ENCODE peak calls at places on chromosomes 2 and 18, in four cellular contexts. Y is HepG2, N is K562, J is HCT116. K is an unnamed sample.
A peak's percentile ranks its signal among the peaks of the same experiment; 100 is the strongest.

GRCh38 chr2:219969508-219969907 is 342.1 kb downstream of the SLC4A3 start:
- DNase-seq in Y (no peak), J (no peak), N (no peak), K (no peak)

GRCh38 chr18:79399275-79400081 is 3.7 kb downstream of the NFATC1 start:
- DNase-seq in Y (no peak), J (no peak), N (peak; percentile 25), K (no peak)

GRCh38 chr2:233032551-233033320 is at the start of gene NEU2:
- DNase-seq in J (no peak), Y (no peak), N (no peak), K (no peak)

GRCh38 chr2:62996534-62997186 is 54.0 kb upstream of the OTX1 start:
- DNase-seq in N (peak; percentile 28), J (no peak), Y (no peak), K (no peak)

GRCh38 chr2:241870611-241871537 is 1.3 kb downstream of the RTP5 start:
- DNase-seq in J (no peak), Y (no peak), N (no peak), K (no peak)

GRCh38 chr2:21270658-21271057 is 146.9 kb downstream of the TDRD15 start:
- DNase-seq in N (no peak), Y (no peak), J (no peak), K (no peak)

GRCh38 chr2:169705927-169706326 is 11.7 kb downstream of the PHOSPHO2 start:
- DNase-seq in J (no peak), Y (no peak), N (no peak), K (no peak)

GRCh38 chr2:165390875-165391274 is 78.6 kb upstream of the CSRNP3 start:
- DNase-seq in N (no peak), J (no peak), Y (no peak), K (no peak)

GRCh38 chr2:239574054-239574433 is 173.2 kb upstream of the HDAC4 start:
- DNase-seq in N (no peak), J (no peak), Y (no peak), K (no peak)

GRCh38 chr2:203743441-203743932 is 37.0 kb downstream of the CD28 start:
- DNase-seq in J (no peak), Y (no peak), N (no peak), K (no peak)

GRCh38 chr2:172455121-172455515 is 27.7 kb downstream of the ITGA6 start:
- DNase-seq in J (no peak), Y (no peak), N (no peak), K (no peak)

GRCh38 chr2:47187124-47187523 is 32.0 kb upstream of the STPG4 start:
- DNase-seq in J (no peak), Y (no peak), N (no peak), K (no peak)

GRCh38 chr2:31770718-31771117 is 190.0 kb upstream of the SRD5A2 start:
- DNase-seq in N (no peak), Y (no peak), J (no peak), K (no peak)

GRCh38 chr2:152402780-152403388 is 67.9 kb downstream of the FMNL2 start:
- DNase-seq in N (no peak), Y (no peak), J (no peak), K (no peak)

GRCh38 chr18:21903688-21904087 is 163.1 kb downstream of the MIB1 start:
- DNase-seq in Y (no peak), N (no peak), J (no peak), K (no peak)

GRCh38 chr2:12081481-12082210 is 335.2 kb downstream of the LPIN1 start:
- DNase-seq in Y (no peak), N (no peak), J (no peak), K (no peak)

GRCh38 chr2:22995576-22995975 is 389.4 kb upstream of the KLHL29 start:
- DNase-seq in N (no peak), Y (no peak), J (no peak), K (no peak)

DNA sequence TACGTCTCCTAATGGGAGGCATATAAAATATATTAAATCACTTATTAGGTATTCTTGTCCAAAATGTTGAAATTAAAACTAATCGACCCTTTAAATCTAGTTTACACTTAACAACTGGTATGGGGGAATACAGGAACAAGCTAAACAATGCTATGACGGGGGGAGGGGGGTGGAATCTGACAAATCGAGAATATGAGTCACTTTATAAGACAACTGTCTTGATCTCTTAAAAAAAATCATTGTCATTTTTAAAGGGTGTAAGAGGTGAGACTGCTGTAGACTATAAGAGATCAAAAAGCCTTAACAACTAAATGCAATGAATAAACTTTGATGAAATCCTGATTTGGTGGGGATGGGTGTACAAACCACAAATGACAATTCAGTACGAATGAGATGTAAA is 6.0 kb downstream of the MAP3K2 start:
- DNase-seq in N (no peak), J (no peak), Y (no peak), K (no peak)
- TF ChIP-seq JUND in N (no peak), J (no peak), Y (no peak), K (no peak)

GRCh38 chr2:240723851-240724250 is 32.2 kb downstream of the AQP12A start:
- DNase-seq in N (no peak), Y (no peak), J (no peak), K (no peak)
- TF ChIP-seq JUND in N (no peak), Y (no peak), J (no peak), K (no peak)

DNA sequence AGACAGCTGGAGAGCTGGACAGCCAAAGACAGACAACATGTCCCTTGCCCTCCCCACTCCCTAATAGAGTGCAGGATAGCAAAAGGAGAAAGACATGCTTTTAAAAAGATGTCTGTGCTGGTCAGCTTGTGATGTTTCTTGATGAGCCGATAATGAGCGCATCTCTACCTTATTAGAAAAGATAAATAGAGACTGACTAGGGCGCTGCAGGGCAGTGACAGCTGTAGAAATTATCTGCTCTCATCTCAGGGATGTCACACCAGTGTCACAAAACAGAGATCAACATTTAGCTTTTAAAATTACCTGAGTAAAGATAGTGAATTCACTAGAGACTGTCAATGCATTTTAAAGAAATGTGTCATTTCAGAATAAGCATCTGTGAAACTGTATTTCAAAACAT is 25.6 kb downstream of the POLE4 start:
- DNase-seq in J (no peak), Y (no peak), N (no peak), K (no peak)
- TF ChIP-seq JUND in J (no peak), Y (no peak), N (no peak), K (no peak)

GRCh38 chr2:16228471-16228870 is 288.1 kb downstream of the MYCN start:
- DNase-seq in N (no peak), Y (no peak), J (no peak), K (no peak)

GRCh38 chr2:16226381-16226780 is 286.0 kb downstream of the MYCN start:
- DNase-seq in Y (no peak), J (no peak), N (no peak), K (no peak)

GRCh38 chr2:16225545-16225944 is 285.2 kb downstream of the MYCN start:
- DNase-seq in J (no peak), N (no peak), Y (no peak), K (no peak)

GRCh38 chr2:16227811-16228462 is 287.6 kb downstream of the MYCN start:
- DNase-seq in J (no peak), Y (no peak), N (peak; percentile 34), K (no peak)

DNA sequence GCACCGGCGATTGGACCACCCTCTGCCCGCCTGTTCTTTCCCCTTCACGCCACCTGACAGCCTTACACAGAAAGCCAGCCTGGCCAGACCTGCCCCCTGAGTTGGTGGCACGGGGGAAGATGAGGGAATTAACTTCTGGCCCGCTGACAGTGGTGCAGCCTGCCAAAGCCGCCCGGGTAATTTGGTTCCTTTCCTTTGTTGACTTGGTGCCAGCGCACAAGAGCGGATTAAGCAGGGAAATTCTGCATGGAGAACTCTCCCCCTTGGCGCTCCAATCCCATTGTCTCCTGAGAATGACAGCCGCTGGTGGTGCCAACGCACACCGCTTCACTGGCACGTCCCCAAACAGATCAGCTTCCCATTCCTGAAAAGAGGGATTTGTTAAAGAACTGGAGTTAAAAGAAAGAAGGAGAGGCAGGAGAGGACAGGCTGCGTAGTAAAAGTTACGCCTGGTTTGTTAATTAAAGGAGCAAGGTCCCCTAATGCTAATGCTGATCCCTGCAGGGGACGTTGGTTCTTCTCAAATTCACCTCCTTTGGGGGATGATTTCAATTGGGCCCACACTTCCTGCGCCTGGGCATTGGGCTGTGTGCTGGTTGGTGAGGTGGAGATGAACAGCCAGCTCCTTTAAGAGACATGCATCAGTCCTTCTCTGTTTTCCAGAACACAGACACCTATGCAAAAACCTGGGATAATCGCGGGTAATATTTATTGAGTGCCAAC is 286.8 kb downstream of the MYCN start:
- DNase-seq in J (no peak), N (no peak), Y (no peak), K (no peak)
- TF ChIP-seq JUND in J (no peak), N (no peak), Y (no peak), K (no peak)

GRCh38 chr2:118835739-118836410 is 11.6 kb downstream of the EN1 start:
- DNase-seq in N (no peak), J (no peak), Y (no peak), K (no peak)
- TF ChIP-seq JUND in N (no peak), J (no peak), Y (no peak), K (no peak)

GRCh38 chr2:217045725-217046475 is 186.0 kb upstream of the TNP1 start:
- DNase-seq in J (no peak), Y (no peak), N (no peak), K (no peak)
- TF ChIP-seq JUND in J (no peak), Y (no peak), N (no peak), K (no peak)

GRCh38 chr2:112891333-112891950 is 19.5 kb upstream of the IL37 start:
- DNase-seq in J (peak; percentile 72), Y (no peak), N (no peak), K (peak; percentile 8)
- TF ChIP-seq JUND in J (peak; percentile 80), Y (no peak), N (no peak), K (no peak)

GRCh38 chr2:128982001-128982400 is 663.3 kb upstream of the HS6ST1 start:
- DNase-seq in J (no peak), Y (no peak), N (no peak), K (no peak)

GRCh38 chr2:128981353-128981752 is 662.7 kb upstream of the HS6ST1 start:
- DNase-seq in J (no peak), Y (no peak), N (no peak), K (no peak)

GRCh38 chr2:128980475-128980874 is 661.8 kb upstream of the HS6ST1 start:
- DNase-seq in N (no peak), J (no peak), Y (no peak), K (no peak)

GRCh38 chr2:128979182-128979581 is 660.5 kb upstream of the HS6ST1 start:
- DNase-seq in N (no peak), Y (no peak), J (no peak), K (no peak)

DNA sequence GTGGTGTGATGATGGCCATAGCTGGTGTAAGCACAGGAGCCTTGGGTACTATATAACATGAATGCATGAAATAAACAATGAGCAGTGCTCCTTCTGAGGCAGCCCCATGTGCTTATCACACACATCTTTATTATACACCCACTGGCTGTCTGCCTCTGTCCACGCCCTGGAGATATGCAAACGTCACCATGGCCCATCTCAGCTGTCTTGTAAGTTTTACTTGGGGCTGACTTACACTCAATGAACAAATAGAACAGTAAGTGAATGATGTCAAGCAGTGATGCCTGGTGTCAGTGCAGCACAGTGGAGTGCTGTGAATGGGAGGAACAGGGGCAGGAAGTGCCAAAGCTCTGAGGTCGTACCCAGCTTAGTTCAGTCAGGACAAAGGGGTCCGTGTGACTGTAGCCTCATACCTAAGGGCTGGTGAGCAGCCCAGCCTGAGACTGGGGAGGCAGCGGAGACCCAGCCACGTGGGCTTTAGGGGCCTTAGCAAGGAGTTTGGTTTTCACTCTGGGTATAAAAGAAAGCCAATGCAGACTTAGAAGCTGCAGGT is 659.6 kb upstream of the HS6ST1 start:
- DNase-seq in J (no peak), N (no peak), Y (no peak), K (peak; percentile 61)
- TF ChIP-seq JUND in J (no peak), N (no peak), Y (no peak), K (no peak)